ENCODE peak calls at places on chromosome 18, in four cellular contexts. M is effector CD8-positive, alpha-beta T cell; P is left cardiac atrium; A is cerebellum. U is an unnamed sample.

GRCh38 chr18:57542126-57542525 is 44.4 kb downstream of the FECH start:
- DNase-seq in M (no peak), P (no peak), A (no peak), U (no peak)

GRCh38 chr18:7618821-7619410 is 51.8 kb downstream of the PTPRM start:
- DNase-seq in M (no peak), P (no peak), A (no peak), U (no peak)

GRCh38 chr18:46702399-46702798 is 45.4 kb upstream of the LOXHD1 start:
- DNase-seq in M (no peak), P (no peak), A (peak; percentile 89), U (no peak)

GRCh38 chr18:46174317-46175039 is 70.3 kb downstream of the HAUS1 start:
- DNase-seq in M (peak; percentile 22), P (peak; percentile 37), A (peak; percentile 27), U (no peak)

GRCh38 chr18:9688036-9688741 is 19.9 kb upstream of the RAB31 start:
- DNase-seq in M (no peak), P (no peak), A (no peak), U (no peak)

GRCh38 chr18:24595556-24595955 is 135.1 kb downstream of the HRH4 start:
- DNase-seq in M (no peak), P (no peak), A (no peak), U (no peak)

GRCh38 chr18:73023975-73024374 is 156.2 kb upstream of the NETO1 start:
- DNase-seq in M (no peak), P (no peak), A (no peak), U (no peak)

GRCh38 chr18:73990241-73990640 is 157.4 kb downstream of the FBXO15 start:
- DNase-seq in M (no peak), P (no peak), A (no peak), U (no peak)

GRCh38 chr18:72830109-72830508 is 37.7 kb downstream of the NETO1 start:
- DNase-seq in M (no peak), P (peak; percentile 52), A (no peak), U (no peak)

GRCh38 chr18:22609642-22610041 is 191.9 kb upstream of the CTAGE1 start:
- DNase-seq in M (no peak), P (peak; percentile 85), A (no peak), U (peak; percentile 68)

GRCh38 chr18:12904012-12904516 is 20.0 kb upstream of the PTPN2 start:
- DNase-seq in M (no peak), P (peak; percentile 48), A (no peak), U (no peak)

GRCh38 chr18:39149211-39149806 is 1583.7 kb upstream of the CELF4 start:
- DNase-seq in M (no peak), P (no peak), A (no peak), U (no peak)

GRCh38 chr18:58682429-58683069 is 11.3 kb downstream of the MALT1 start:
- DNase-seq in M (no peak), P (peak; percentile 52), A (no peak), U (no peak)